ENCODE peak calls at places on chromosomes 3 and 15, in five cellular contexts. H is fibroblast of lung, G is IMR-90, V is lower lobe of right lung, L is natural killer cell. J is an unnamed sample.

GRCh38 chr3:180610981-180611380 is 9.0 kb downstream of the TTC14 start:
- DNase-seq in H (peak; percentile 6), G (peak; percentile 25), V (no peak), L (no peak), J (no peak)

GRCh38 chr15:52288051-52288942 is 7.3 kb downstream of the MYO5C start:
- DNase-seq in H (no peak), G (peak; percentile 46), V (peak; percentile 87), L (no peak), J (peak; percentile 24)

GRCh38 chr3:16130066-16130465 is 44.4 kb upstream of the GALNT15 start:
- DNase-seq in H (peak; percentile 87), G (peak; percentile 93), V (no peak), L (no peak), J (no peak)

GRCh38 chr3:192821161-192821560 is 93.8 kb upstream of the FGF12 start:
- DNase-seq in H (no peak), G (no peak), V (no peak), L (no peak), J (no peak)

GRCh38 chr3:55164191-55164590 is 236.3 kb upstream of the LRTM1 start:
- DNase-seq in H (peak; percentile 31), G (no peak), V (no peak), L (no peak), J (no peak)

GRCh38 chr3:129415378-129415777 is 13.1 kb downstream of the EFCAB12 start:
- DNase-seq in H (no peak), G (no peak), V (no peak), L (no peak), J (no peak)

GRCh38 chr3:55683666-55684270 is 196.7 kb upstream of the WNT5A start:
- DNase-seq in H (no peak), G (peak; percentile 59), V (no peak), L (no peak), J (no peak)

GRCh38 chr15:92343869-92344643 is 49.6 kb upstream of the ST8SIA2 start:
- DNase-seq in H (no peak), G (no peak), V (no peak), L (no peak), J (no peak)

GRCh38 chr3:128279594-128279880 is 126.3 kb downstream of the EEFSEC start:
- DNase-seq in H (no peak), G (no peak), V (no peak), L (no peak), J (no peak)

DNA sequence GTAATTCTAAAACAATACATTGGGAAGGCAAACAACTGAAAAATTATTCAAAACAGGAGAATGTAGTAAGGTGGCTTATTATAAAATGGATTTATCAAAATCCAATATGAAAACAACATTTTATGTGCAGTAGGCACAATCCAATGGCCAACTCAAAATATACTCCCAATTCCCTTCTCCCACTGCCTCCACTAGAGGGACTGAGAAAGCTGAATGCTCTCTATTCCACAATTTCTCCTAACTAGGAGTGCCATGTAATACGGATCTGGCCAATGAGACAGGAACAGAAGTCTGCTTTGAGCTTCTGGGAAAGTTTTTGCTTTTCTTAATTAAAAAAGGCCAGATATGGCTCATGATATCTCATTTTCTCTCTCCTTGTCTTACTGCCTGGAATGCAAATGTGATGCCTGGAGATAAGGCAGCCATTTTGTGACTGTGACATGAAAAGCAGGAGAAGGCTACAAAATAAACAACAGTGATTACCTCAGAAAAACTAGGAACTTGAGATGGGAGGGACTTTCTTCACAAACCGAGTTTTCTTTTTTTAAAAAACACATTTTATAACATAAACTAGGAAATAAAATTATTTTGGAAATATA is 18.8 kb upstream of the VGLL4 start:
- DNase-seq in H (no peak), G (no peak), V (no peak), L (no peak), J (peak; percentile 31)
- TF ChIP-seq CTCF in H (peak; percentile 45), G (peak; percentile 35), V (no peak), L (no peak), J (peak; percentile 33)

GRCh38 chr3:38526792-38527191 is 30.7 kb downstream of the EXOG start:
- DNase-seq in H (no peak), G (no peak), V (no peak), L (no peak), J (no peak)

GRCh38 chr3:38533285-38533994 is 37.3 kb downstream of the EXOG start:
- DNase-seq in H (no peak), G (no peak), V (no peak), L (no peak), J (no peak)

GRCh38 chr3:38524141-38524739 is 28.1 kb downstream of the EXOG start:
- DNase-seq in H (no peak), G (peak; percentile 77), V (no peak), L (no peak), J (no peak)

GRCh38 chr3:38532529-38532928 is 36.4 kb downstream of the EXOG start:
- DNase-seq in H (no peak), G (no peak), V (no peak), L (no peak), J (no peak)

DNA sequence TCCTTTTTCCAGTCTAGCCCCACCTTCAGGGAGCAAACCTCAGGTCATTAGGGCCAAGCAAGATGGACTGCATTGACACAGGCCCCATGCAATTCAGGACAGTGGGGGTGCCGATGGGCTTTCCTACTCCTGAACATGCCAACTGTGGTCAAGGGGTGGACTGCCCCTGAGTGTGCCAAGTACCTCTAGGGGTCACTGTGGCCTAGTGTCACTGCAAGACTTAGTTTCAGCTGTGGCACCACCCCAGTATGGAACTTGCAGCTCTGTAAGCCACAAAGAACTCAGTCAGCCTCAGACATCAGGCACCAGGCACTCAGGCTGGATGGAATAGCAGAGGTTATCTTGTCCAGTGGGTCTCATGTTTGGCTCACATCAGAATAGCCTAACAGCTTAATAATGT is 32.3 kb downstream of the EXOG start:
- DNase-seq in H (no peak), G (no peak), V (no peak), L (no peak), J (no peak)
- TF ChIP-seq CTCF in H (peak; percentile 3), G (no peak), V (no peak), L (no peak), J (no peak)

DNA sequence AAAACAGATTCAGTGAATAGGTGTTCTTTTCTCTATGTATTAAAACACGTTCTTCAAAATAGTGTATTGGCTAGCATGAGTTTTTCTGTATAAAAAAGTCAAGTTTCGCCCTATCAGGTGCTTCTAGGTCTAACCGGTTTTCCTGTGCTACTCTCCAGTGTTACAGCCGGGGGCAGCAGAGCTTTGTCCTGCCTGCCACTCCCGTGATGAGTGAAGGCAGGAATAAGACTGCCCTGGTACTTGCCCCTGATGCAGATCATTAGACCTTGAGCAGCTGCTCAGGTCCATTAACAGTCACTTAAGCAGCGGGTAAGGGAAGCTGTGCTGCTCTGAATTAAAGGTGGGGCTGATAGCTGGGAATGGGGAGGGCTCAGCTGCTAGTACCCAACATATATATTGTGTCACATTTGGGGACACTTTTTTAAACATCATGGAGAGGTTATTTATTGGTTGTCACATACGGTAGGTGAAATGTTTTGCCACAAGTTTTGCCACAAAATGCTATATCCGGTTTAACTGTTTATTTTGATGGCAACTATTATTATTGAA is 1.3 kb upstream of the UNC13C start:
- DNase-seq in H (peak; percentile 5), G (no peak), V (no peak), L (no peak), J (no peak)
- TF ChIP-seq CTCF in H (peak; percentile 33), G (no peak), V (no peak), L (no peak), J (no peak)

DNA sequence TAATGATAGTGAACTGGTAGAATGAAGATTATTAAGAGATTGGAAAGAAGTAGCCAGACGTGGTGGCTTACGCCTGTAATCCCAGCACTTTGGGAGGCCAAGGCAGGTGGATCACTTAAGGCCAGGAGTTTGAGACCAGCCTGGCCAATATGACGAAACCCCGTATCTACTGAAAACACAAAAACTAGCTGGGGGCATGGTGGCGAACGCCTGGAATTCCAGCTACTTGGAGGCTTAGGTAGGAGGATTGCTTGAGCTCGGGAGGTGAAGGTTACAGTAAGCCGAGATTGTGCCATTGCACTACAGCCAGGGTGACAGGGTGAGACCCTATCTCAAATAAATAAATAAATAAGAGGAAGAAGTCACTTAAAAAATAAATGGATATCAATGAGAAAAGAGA is 14.0 kb downstream of the USP8 start:
- DNase-seq in H (no peak), G (no peak), V (no peak), L (no peak), J (no peak)
- TF ChIP-seq CTCF in H (no peak), G (no peak), V (no peak), L (no peak), J (no peak)

DNA sequence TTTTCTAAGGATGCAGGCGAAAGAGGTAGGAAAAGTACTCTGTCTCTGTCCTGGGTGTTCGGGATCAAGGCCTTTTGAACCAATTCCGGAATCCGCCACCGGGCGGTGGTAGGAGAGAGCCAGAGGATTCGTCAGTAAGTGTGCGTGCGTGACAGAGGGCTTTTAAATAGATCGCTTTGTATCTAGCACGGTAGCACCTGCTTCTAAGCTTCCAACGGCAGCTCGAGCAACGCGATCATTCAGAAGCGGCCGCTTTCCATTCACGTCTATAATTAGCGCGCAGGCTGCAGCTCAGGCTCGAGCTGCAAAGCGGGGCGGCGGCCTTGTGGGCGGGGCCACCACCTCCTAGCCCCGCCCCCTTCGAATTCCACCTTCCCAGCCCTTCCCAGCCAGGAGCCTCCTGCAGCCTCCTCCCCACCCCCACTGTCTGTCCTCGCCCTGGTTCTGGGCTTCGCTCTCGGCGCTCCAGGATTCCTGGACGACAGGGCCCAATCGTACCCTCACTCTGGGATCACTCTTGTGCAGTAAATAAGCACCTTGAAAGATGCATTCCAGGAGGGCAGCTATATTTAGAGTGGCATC is 224.3 kb upstream of the TPRG1 start:
- DNase-seq in H (peak; percentile 87), G (peak; percentile 63), V (peak; percentile 88), L (no peak), J (peak; percentile 77)
- TF ChIP-seq CTCF in H (peak; percentile 46), G (peak; percentile 20), V (peak; percentile 43), L (no peak), J (peak; percentile 29)